ENCODE peak calls at places on chromosomes 16 and 17, in six cellular contexts. Z is A549, J is IMR-90, W is K562, G is GM12878, X is SK-N-SH. P is an unnamed sample.

GRCh38 chr17:28227278-28228108 is 91.5 kb upstream of the TMEM97 start:
- DNase-seq in Z (peak; percentile 94), J (no peak), W (no peak), G (no peak), X (peak; percentile 94), P (no peak)

GRCh38 chr17:12081720-12082119 is 61.0 kb downstream of the MAP2K4 start:
- DNase-seq in Z (no peak), J (no peak), W (no peak), G (no peak), X (no peak), P (no peak)

GRCh38 chr17:82236142-82236971 is 7.5 kb downstream of the SLC16A3 start:
- DNase-seq in Z (peak; percentile 80), J (peak; percentile 47), W (peak; percentile 87), G (no peak), X (peak; percentile 97), P (peak; percentile 92)

GRCh38 chr17:81710514-81711308 is 1.4 kb upstream of the SLC25A10 start:
- DNase-seq in Z (no peak), J (no peak), W (no peak), G (no peak), X (no peak), P (peak; percentile 34)

GRCh38 chr16:5001571-5001970 is 32.2 kb downstream of the NAGPA start:
- DNase-seq in Z (no peak), J (no peak), W (no peak), G (no peak), X (no peak), P (no peak)

GRCh38 chr17:45332989-45333701 is 16.3 kb upstream of the MAP3K14 start:
- DNase-seq in Z (no peak), J (no peak), W (peak; percentile 96), G (no peak), X (no peak), P (no peak)

GRCh38 chr16:67163903-67164558 is 514 bp upstream of the HSF4 start:
- DNase-seq in Z (no peak), J (no peak), W (no peak), G (no peak), X (peak; percentile 77), P (no peak)

GRCh38 chr17:50355336-50355700 is 9.4 kb downstream of the XYLT2 start:
- DNase-seq in Z (no peak), J (no peak), W (no peak), G (no peak), X (no peak), P (no peak)

GRCh38 chr16:87297918-87298631 is 19.1 kb downstream of the C16orf95 start:
- DNase-seq in Z (peak; percentile 68), J (peak; percentile 10), W (peak; percentile 74), G (no peak), X (peak; percentile 73), P (peak; percentile 54)

GRCh38 chr16:23803591-23804123 is 32.1 kb upstream of the PRKCB start:
- DNase-seq in Z (peak; percentile 55), J (peak; percentile 8), W (peak; percentile 91), G (no peak), X (peak; percentile 66), P (peak; percentile 43)

GRCh38 chr17:3907483-3908216 is 8.6 kb downstream of the P2RX1 start:
- DNase-seq in Z (no peak), J (no peak), W (peak; percentile 52), G (no peak), X (no peak), P (peak; percentile 36)

GRCh38 chr16:84685210-84685609 is 14.6 kb upstream of the USP10 start:
- DNase-seq in Z (no peak), J (no peak), W (no peak), G (no peak), X (no peak), P (no peak)

GRCh38 chr16:86258713-86259112 is 251.6 kb upstream of the FOXF1 start:
- DNase-seq in Z (no peak), J (peak; percentile 89), W (no peak), G (no peak), X (no peak), P (no peak)

GRCh38 chr16:53061701-53062159 is 6.9 kb downstream of the CHD9 start:
- DNase-seq in Z (no peak), J (no peak), W (no peak), G (peak; percentile 96), X (no peak), P (peak; percentile 70)

GRCh38 chr16:28320741-28321140 is 28.4 kb downstream of the SBK1 start:
- DNase-seq in Z (no peak), J (no peak), W (no peak), G (no peak), X (no peak), P (no peak)

GRCh38 chr16:83929811-83930555 is 23.1 kb upstream of the OSGIN1 start:
- DNase-seq in Z (no peak), J (no peak), W (no peak), G (no peak), X (peak; percentile 64), P (no peak)

GRCh38 chr16:64907844-64908243 is 214.0 kb downstream of the CDH11 start:
- DNase-seq in Z (no peak), J (peak; percentile 8), W (no peak), G (no peak), X (peak; percentile 22), P (no peak)

GRCh38 chr16:47713225-47713595 is 252.1 kb downstream of the PHKB start:
- DNase-seq in Z (no peak), J (peak; percentile 95), W (peak; percentile 37), G (no peak), X (peak; percentile 41), P (peak; percentile 37)

GRCh38 chr16:12255473-12255872 is 278.9 kb downstream of the SNX29 start:
- DNase-seq in Z (no peak), J (peak; percentile 44), W (no peak), G (no peak), X (no peak), P (no peak)

GRCh38 chr16:11563493-11564040 is 23.2 kb downstream of the LITAF start:
- DNase-seq in Z (no peak), J (no peak), W (no peak), G (no peak), X (no peak), P (peak; percentile 56)

GRCh38 chr17:72359811-72360210 is 239.0 kb downstream of the SOX9 start:
- DNase-seq in Z (no peak), J (peak; percentile 31), W (no peak), G (no peak), X (no peak), P (no peak)

GRCh38 chr17:72984145-72984924 is 108.2 kb downstream of the SLC39A11 start:
- DNase-seq in Z (no peak), J (peak; percentile 98), W (no peak), G (no peak), X (no peak), P (no peak)

GRCh38 chr17:41322264-41322902 is 6.9 kb upstream of the KRTAP17-1 start:
- DNase-seq in Z (peak; percentile 46), J (peak; percentile 79), W (peak; percentile 17), G (no peak), X (peak; percentile 50), P (peak; percentile 38)
- TF ChIP-seq SMC3 in Z (peak; percentile 91), J (peak; percentile 83), W (peak; percentile 33), G (peak; percentile 61), X (peak; percentile 55), P (peak; percentile 89)

GRCh38 chr17:15777717-15778116 is 45.6 kb downstream of the TBC1D26 start:
- DNase-seq in Z (no peak), J (no peak), W (no peak), G (no peak), X (no peak), P (no peak)
- TF ChIP-seq SMC3 in Z (no peak), J (no peak), W (no peak), G (no peak), X (no peak), P (no peak)

DNA sequence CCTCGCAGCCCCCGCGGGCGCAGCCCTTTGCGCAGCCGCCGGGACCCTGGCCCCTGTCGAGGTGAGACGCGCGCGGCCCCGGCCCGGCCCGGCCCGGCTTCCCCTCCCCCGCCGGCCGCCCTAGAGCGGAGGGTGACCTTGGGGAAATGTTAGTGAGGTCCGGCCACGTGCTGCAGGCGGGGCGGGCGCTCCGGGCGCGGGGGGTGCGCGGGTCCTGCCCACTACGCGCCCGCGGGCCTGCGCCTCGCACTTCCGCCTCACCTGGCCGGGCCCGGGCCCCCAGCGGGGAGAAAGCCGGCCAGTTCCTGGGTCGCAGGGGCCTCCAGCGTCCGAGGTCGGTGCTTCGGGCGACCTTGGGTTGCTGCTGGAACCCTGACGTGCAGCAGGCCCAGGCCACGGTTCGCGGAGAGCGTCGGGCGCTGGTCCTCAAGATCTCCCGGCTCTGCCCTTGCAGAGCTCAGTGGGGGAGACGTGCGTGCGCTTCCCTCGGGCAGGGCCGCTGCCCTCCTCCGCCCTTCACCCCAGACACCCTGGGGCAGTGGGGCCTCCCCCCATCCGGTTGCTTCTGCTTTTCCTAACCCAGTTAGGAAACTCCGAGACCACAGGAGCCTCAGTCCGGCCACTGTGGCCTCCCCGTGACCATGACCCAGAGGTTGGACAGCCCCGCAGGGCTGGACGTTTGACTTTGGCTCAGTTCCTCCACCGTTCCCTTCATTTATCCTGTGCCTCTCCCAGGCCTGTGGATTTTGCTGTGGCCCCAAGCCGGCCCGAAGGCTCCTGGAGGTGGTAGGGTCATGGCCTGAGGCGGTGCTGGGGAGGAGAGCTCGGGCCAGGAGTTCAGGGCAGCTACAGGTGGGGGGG is 791 bp downstream of the MCRIP2 start:
- DNase-seq in Z (no peak), J (no peak), W (peak; percentile 75), G (no peak), X (peak; percentile 70), P (peak; percentile 60)
- TF ChIP-seq SMC3 in Z (no peak), J (no peak), W (no peak), G (no peak), X (no peak), P (no peak)

DNA sequence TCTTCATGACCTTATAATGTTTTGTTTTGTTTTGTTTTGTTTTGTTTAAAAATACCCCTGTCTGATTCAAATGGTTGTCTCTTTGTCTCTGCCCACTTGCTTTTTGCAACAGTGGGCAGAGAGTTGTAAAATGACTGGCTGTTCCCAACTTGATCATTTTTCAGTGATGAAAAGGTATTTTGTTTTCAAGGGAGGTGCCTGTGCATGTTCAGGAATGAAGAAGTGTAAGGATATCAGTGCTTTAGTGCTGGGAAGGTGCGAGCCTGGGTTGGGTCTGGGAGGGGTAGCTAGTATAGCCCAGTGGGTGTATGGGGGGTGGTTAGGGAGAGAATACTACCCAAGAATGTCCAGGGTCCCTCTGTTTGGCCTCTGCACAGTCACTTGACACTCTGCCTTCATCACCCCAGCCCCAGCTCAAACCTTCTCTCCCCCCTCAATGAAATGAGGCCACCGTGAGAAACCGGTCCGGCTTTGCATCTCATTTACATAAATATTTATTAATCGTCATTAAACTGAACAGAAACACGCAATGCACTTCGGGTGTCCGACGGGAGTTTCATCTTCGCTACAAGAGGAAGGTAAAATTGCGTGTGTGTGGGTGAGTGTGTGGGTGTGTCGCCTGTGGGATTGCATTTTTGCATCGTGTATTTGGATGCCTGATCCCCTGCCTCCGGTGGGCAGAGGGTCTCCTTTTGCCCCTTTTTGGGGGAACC is 4.3 kb downstream of the NEUROD2 start:
- DNase-seq in Z (no peak), J (no peak), W (no peak), G (no peak), X (no peak), P (no peak)
- TF ChIP-seq SMC3 in Z (no peak), J (no peak), W (no peak), G (no peak), X (no peak), P (no peak)

DNA sequence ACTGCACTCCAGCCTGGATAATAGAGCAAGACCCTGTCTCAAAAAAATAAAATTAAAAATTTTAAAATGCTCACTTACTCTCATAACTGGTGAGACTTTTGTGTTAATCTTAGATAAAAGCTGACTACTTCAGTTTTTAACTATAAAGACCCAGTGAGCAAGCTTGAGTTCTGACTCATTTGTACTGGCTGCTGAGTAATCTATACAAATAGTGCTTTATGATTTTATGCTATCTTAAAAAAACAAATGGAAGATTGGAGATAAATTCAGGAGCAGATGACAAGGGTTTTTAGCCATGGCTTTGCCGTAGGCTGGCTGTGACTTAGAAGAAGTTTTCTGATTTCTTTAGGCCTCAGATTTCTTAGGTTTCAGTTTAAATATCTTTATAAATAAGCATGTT is 30.5 kb downstream of the SNTB2 start:
- DNase-seq in Z (peak; percentile 53), J (peak; percentile 89), W (peak; percentile 24), G (no peak), X (no peak), P (peak; percentile 42)
- TF ChIP-seq SMC3 in Z (no peak), J (no peak), W (no peak), G (no peak), X (no peak), P (no peak)

P was measured in HepG2.